ENCODE peak calls at places on chromosome 9, in four cellular contexts. One of them, this sample, is unnamed.
A peak's percentile ranks its signal among the peaks of the same experiment; 100 is the strongest.

GRCh38 chr9:98964911-98965336 is 21.2 kb downstream of the COL15A1 start:
- DNase-seq in GM12878: no peak
- DNase-seq in HepG2: no peak
- DNase-seq in K562: no peak
- DNase-seq in this sample: no peak

GRCh38 chr9:7223981-7224380 is 466.2 kb downstream of the KDM4C start:
- DNase-seq in K562: no peak
- DNase-seq in GM12878: no peak
- DNase-seq in HepG2: no peak
- DNase-seq in this sample: no peak

GRCh38 chr9:111632051-111632450 is 917 bp downstream of the DNAJC25 start:
- DNase-seq in GM12878: no peak
- DNase-seq in K562: no peak
- DNase-seq in HepG2: peak; percentile 23
- DNase-seq in this sample: no peak

GRCh38 chr9:14188011-14188410 is 125.9 kb downstream of the NFIB start:
- DNase-seq in K562: no peak
- DNase-seq in GM12878: no peak
- DNase-seq in HepG2: no peak
- DNase-seq in this sample: no peak

GRCh38 chr9:108444400-108445358 is 411.1 kb downstream of the ACTL7B start:
- DNase-seq in GM12878: no peak
- DNase-seq in HepG2: peak; percentile 72
- DNase-seq in K562: no peak
- DNase-seq in this sample: peak; percentile 30

GRCh38 chr9:99056876-99057664 is 47.8 kb upstream of the TGFBR1 start:
- DNase-seq in GM12878: no peak
- DNase-seq in K562: no peak
- DNase-seq in HepG2: no peak
- DNase-seq in this sample: no peak

GRCh38 chr9:121372563-121373400 is 2.7 kb upstream of the STOM start:
- DNase-seq in GM12878: no peak
- DNase-seq in K562: peak; percentile 40
- DNase-seq in HepG2: peak; percentile 94
- DNase-seq in this sample: no peak

GRCh38 chr9:116501871-116502270 is 185.2 kb upstream of the TRIM32 start:
- DNase-seq in HepG2: no peak
- DNase-seq in K562: no peak
- DNase-seq in GM12878: no peak
- DNase-seq in this sample: peak; percentile 66

GRCh38 chr9:124078641-124079040 is 67.1 kb downstream of the LHX2 start:
- DNase-seq in HepG2: peak; percentile 75
- DNase-seq in K562: no peak
- DNase-seq in GM12878: no peak
- DNase-seq in this sample: peak; percentile 35

GRCh38 chr9:109469646-109470358 is 28.3 kb downstream of the PTPN3 start:
- DNase-seq in HepG2: peak; percentile 63
- DNase-seq in K562: peak; percentile 57
- DNase-seq in GM12878: peak; percentile 30
- DNase-seq in this sample: peak; percentile 69

GRCh38 chr9:31730398-31730797 is 654.0 kb upstream of the ACO1 start:
- DNase-seq in HepG2: no peak
- DNase-seq in K562: no peak
- DNase-seq in GM12878: no peak
- DNase-seq in this sample: no peak

GRCh38 chr9:83707518-83707767 is 315 bp downstream of the UBQLN1 start:
- DNase-seq in HepG2: no peak
- DNase-seq in GM12878: no peak
- DNase-seq in K562: no peak
- DNase-seq in this sample: peak; percentile 79

GRCh38 chr9:27632254-27632653 is 59.0 kb upstream of the C9orf72 start:
- DNase-seq in K562: no peak
- DNase-seq in HepG2: no peak
- DNase-seq in GM12878: no peak
- DNase-seq in this sample: no peak

GRCh38 chr9:32378496-32378895 is 5.9 kb upstream of the ACO1 start:
- DNase-seq in HepG2: peak; percentile 76
- DNase-seq in GM12878: peak; percentile 40
- DNase-seq in K562: peak; percentile 31
- DNase-seq in this sample: peak; percentile 64

GRCh38 chr9:111661150-111661801 is at the start of gene GNG10:
- DNase-seq in GM12878: no peak
- DNase-seq in K562: peak; percentile 79
- DNase-seq in HepG2: peak; percentile 23
- DNase-seq in this sample: peak; percentile 78

GRCh38 chr9:86487222-86487841 is 133.1 kb upstream of the TUT7 start:
- DNase-seq in GM12878: no peak
- DNase-seq in HepG2: peak; percentile 23
- DNase-seq in K562: peak; percentile 6
- DNase-seq in this sample: peak; percentile 44

GRCh38 chr9:21708846-21709245 is 93.6 kb upstream of the MTAP start:
- DNase-seq in HepG2: no peak
- DNase-seq in K562: no peak
- DNase-seq in GM12878: no peak
- DNase-seq in this sample: no peak

GRCh38 chr9:101427957-101428655 is 7.5 kb downstream of the ALDOB start:
- DNase-seq in K562: no peak
- DNase-seq in HepG2: no peak
- DNase-seq in GM12878: peak; percentile 24
- DNase-seq in this sample: no peak

GRCh38 chr9:75239176-75239575 is 150.9 kb downstream of the OSTF1 start:
- DNase-seq in K562: no peak
- DNase-seq in HepG2: peak; percentile 42
- DNase-seq in GM12878: no peak
- DNase-seq in this sample: no peak

GRCh38 chr9:72151099-72151498 is 1.9 kb downstream of the GDA start:
- DNase-seq in HepG2: no peak
- DNase-seq in K562: no peak
- DNase-seq in GM12878: no peak
- DNase-seq in this sample: no peak

GRCh38 chr9:33924978-33925797 is 108.2 kb downstream of the UBE2R2 start:
- DNase-seq in GM12878: no peak
- DNase-seq in HepG2: peak; percentile 61
- DNase-seq in K562: no peak
- DNase-seq in this sample: peak; percentile 63

GRCh38 chr9:83706703-83707517 is 848 bp downstream of the UBQLN1 start:
- DNase-seq in K562: peak; percentile 31
- DNase-seq in HepG2: peak; percentile 30
- DNase-seq in GM12878: no peak
- DNase-seq in this sample: peak; percentile 28

GRCh38 chr9:12813960-12814876 is 39.4 kb downstream of the LURAP1L start:
- DNase-seq in GM12878: no peak
- DNase-seq in HepG2: peak; percentile 92
- DNase-seq in K562: no peak
- DNase-seq in this sample: peak; percentile 96

GRCh38 chr9:5446451-5447236 is 3.7 kb upstream of the CD274 start:
- DNase-seq in HepG2: no peak
- DNase-seq in K562: no peak
- DNase-seq in GM12878: no peak
- DNase-seq in this sample: no peak

GRCh38 chr9:21549251-21549765 is 67.2 kb upstream of the IFNE start:
- DNase-seq in K562: no peak
- DNase-seq in HepG2: no peak
- DNase-seq in GM12878: no peak
- DNase-seq in this sample: peak; percentile 84

GRCh38 chr9:75743855-75744254 is 146.6 kb upstream of the PCSK5 start:
- DNase-seq in K562: no peak
- DNase-seq in HepG2: no peak
- DNase-seq in GM12878: no peak
- DNase-seq in this sample: no peak

GRCh38 chr9:69798737-69799136 is 21.9 kb upstream of the CFAP95 start:
- DNase-seq in K562: no peak
- DNase-seq in HepG2: peak; percentile 26
- DNase-seq in GM12878: no peak
- DNase-seq in this sample: no peak

GRCh38 chr9:129413537-129414376 is 207.1 kb downstream of the C9orf50 start:
- DNase-seq in GM12878: peak; percentile 58
- DNase-seq in HepG2: peak; percentile 90
- DNase-seq in K562: peak; percentile 96
- DNase-seq in this sample: peak; percentile 97

GRCh38 chr9:97983524-97984187 is 515 bp downstream of the ANP32B start:
- DNase-seq in GM12878: no peak
- DNase-seq in HepG2: no peak
- DNase-seq in K562: peak; percentile 71
- DNase-seq in this sample: peak; percentile 59

GRCh38 chr9:5650356-5651105 is 21.6 kb downstream of the RIC1 start:
- DNase-seq in GM12878: no peak
- DNase-seq in HepG2: no peak
- DNase-seq in K562: no peak
- DNase-seq in this sample: no peak

GRCh38 chr9:126856326-126856877 is 4.0 kb upstream of the ZBTB34 start:
- DNase-seq in K562: no peak
- DNase-seq in HepG2: no peak
- DNase-seq in GM12878: no peak
- DNase-seq in this sample: no peak

GRCh38 chr9:99820330-99821186 is 1.1 kb upstream of the NR4A3 start:
- DNase-seq in GM12878: no peak
- DNase-seq in HepG2: peak; percentile 47
- DNase-seq in K562: no peak
- DNase-seq in this sample: peak; percentile 43

GRCh38 chr9:100366121-100366520 is 13.4 kb upstream of the TEX10 start:
- DNase-seq in GM12878: no peak
- DNase-seq in HepG2: no peak
- DNase-seq in K562: no peak
- DNase-seq in this sample: no peak

GRCh38 chr9:129898205-129898604 is 62.9 kb downstream of the USP20 start:
- DNase-seq in GM12878: no peak
- DNase-seq in K562: no peak
- DNase-seq in HepG2: no peak
- DNase-seq in this sample: peak; percentile 37

GRCh38 chr9:133876144-133876543 is 116.0 kb downstream of the VAV2 start:
- DNase-seq in HepG2: no peak
- DNase-seq in GM12878: no peak
- DNase-seq in K562: peak; percentile 77
- DNase-seq in this sample: no peak
- TF ChIP-seq HDAC2 in HepG2: no peak
- TF ChIP-seq HDAC2 in GM12878: no peak
- TF ChIP-seq HDAC2 in K562: no peak
- TF ChIP-seq HDAC2 in this sample: no peak

DNA sequence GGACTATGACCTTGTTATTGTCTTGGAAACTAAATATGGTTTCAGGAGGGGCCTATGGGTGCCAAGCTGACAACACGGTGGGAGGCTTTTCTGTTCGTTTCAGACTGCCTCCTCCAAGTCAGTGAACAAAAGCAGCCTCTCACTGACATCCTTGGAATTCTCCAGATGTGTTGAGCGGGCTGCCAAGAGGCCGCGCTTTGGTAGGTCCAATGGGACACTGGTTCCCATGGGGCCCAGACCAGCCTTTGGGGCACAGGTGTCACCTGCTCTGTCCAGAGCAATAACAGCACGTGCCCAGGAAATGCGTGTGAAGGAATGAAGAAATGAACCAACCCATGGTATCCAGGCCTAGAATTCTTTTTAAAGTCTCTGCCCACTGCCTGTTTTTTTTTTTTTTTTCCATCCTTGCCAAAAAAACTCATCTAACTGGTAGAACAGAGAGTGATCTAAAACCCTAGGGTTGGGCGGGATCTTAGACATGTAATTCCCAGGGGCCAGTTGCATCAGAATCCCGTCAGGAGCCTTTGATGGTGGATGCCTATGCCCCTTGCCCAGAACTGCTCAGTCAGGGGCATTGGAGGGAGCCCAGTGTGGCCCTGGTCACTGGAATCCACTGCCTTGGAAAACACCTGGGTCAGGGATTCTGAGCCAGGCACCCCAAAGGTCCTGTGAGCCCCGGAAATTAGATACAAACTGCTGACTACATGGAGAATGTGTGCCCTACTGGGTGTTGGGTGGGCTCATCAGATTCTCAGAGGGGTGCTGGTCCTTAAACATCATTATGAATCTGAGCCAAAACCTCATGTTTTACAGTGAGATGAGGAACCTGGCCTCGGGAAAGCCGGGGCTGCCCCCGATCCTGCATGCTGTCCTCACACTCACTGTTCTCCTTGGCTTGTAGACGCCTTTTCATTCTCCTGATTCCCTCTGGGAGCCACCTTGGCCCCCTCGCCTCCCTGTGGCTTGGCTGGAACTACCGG is 60.1 kb downstream of the GTF3C4 start:
- DNase-seq in HepG2: no peak
- DNase-seq in K562: no peak
- DNase-seq in GM12878: no peak
- DNase-seq in this sample: no peak
- TF ChIP-seq REST in HepG2: no peak
- TF ChIP-seq REST in K562: no peak
- TF ChIP-seq REST in GM12878: no peak
- TF ChIP-seq REST in this sample: no peak

GRCh38 chr9:38335686-38336085 is 56.8 kb upstream of the ALDH1B1 start:
- DNase-seq in K562: no peak
- DNase-seq in HepG2: no peak
- DNase-seq in GM12878: no peak
- DNase-seq in this sample: no peak
- TF ChIP-seq BHLHE40 in K562: no peak
- TF ChIP-seq BHLHE40 in HepG2: no peak
- TF ChIP-seq BHLHE40 in GM12878: no peak
- TF ChIP-seq BHLHE40 in this sample: no peak

DNA sequence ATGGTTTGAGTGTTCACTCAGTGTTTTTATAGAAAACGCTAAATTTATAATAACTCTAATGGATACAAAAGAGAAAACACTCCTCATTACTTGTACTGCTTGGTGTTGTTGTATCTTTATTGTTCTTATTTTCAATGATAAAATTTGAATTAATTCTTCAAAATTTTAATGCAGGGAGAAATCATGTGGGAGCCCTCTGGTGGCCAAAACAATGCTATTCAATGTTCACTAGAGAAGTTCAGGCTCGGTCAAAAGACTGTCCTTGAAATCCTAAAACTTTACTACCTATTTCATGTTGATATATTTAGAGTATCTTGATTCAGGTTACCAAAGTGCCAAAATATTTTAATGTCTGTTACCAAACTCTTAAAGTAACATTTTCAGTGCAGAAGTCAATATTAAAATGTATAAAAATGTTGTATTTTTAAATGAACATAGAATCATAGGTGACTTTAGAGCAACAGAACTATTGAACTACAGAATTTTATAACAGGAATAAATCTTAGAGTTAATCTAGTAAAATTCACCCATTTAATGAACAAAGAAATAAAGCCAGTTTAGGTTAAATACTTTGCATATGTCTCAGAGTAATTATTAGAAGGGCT is 1259.8 kb downstream of the PTPRD start:
- DNase-seq in K562: peak; percentile 3
- DNase-seq in GM12878: no peak
- DNase-seq in HepG2: no peak
- DNase-seq in this sample: no peak
- TF ChIP-seq HDAC2 in K562: no peak
- TF ChIP-seq HDAC2 in GM12878: no peak
- TF ChIP-seq HDAC2 in HepG2: no peak
- TF ChIP-seq HDAC2 in this sample: no peak

DNA sequence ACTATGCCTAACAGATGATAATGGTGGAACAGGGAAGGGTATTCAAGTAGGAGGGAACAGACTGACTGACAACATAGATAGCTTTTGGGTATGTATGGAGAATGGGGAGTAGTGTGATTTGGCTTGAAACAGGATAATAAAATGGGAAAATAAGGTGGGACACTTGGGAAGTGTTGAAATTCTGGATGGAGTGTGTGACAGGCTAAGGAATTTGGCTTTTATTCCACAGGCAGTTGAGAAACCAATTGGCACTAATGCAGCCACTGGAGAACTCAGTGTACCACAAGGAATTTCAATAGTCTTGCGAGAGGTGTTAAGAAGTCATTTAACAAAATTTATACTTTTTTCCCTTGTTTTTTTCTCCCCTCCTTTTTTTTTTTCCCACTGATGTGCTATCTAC is 153.5 kb upstream of the ELAVL2 start:
- DNase-seq in HepG2: no peak
- DNase-seq in GM12878: no peak
- DNase-seq in K562: no peak
- DNase-seq in this sample: no peak
- TF ChIP-seq REST in HepG2: no peak
- TF ChIP-seq REST in GM12878: no peak
- TF ChIP-seq REST in K562: no peak
- TF ChIP-seq REST in this sample: no peak

This sample was measured in A549.